ENCODE peak calls at places on chromosomes 5 and 9, in eight cellular contexts. E is NCI-H774; R is stimulated activated CD4-positive, alpha-beta T cell treated with anti-CD3 and anti-CD28 coated beads, Interleukin-2, amount 100 ng/mL, for 48 hours; M is MCF 10A; D is cerebellum; T is left cardiac atrium; Y is CD8-positive, alpha-beta T cell; F is T-helper 1 cell. Q is an unnamed sample.

GRCh38 chr5:57209316-57210040 is 35.6 kb downstream of the GPBP1 start:
- DNase-seq in E (no peak), R (no peak), M (no peak), D (no peak), T (no peak), Y (no peak), F (no peak), Q (no peak)

GRCh38 chr9:21550392-21550791 is 68.3 kb upstream of the IFNE start:
- DNase-seq in E (no peak), R (no peak), M (no peak), D (no peak), T (no peak), Y (no peak), F (no peak), Q (no peak)

GRCh38 chr5:56676091-56676768 is 139.1 kb upstream of the MAP3K1 start:
- DNase-seq in E (no peak), R (no peak), M (peak), D (no peak), T (no peak), Y (no peak), F (no peak), Q (peak)

GRCh38 chr9:136083558-136084190 is 11.4 kb downstream of the NACC2 start:
- DNase-seq in E (no peak), R (no peak), M (no peak), D (no peak), T (no peak), Y (no peak), F (no peak), Q (no peak)

GRCh38 chr9:4301971-4302427 is 2.1 kb upstream of the GLIS3 start:
- DNase-seq in E (no peak), R (no peak), M (peak), D (no peak), T (peak), Y (no peak), F (no peak), Q (no peak)

GRCh38 chr5:16617272-16617973 is 626 bp upstream of the RETREG1 start:
- DNase-seq in E (no peak), R (peak), M (no peak), D (peak), T (peak), Y (peak), F (peak), Q (no peak)

GRCh38 chr5:17807069-17807468 is 172.8 kb downstream of the TAF11L14 start:
- DNase-seq in E (no peak), R (no peak), M (no peak), D (peak), T (no peak), Y (no peak), F (no peak), Q (no peak)

GRCh38 chr9:2116073-2116472 is 100.9 kb downstream of the SMARCA2 start:
- DNase-seq in E (no peak), R (no peak), M (peak), D (no peak), T (no peak), Y (no peak), F (no peak), Q (peak)

GRCh38 chr9:113523421-113524141 is 60.1 kb downstream of the RGS3 start:
- DNase-seq in E (no peak), R (peak), M (no peak), D (no peak), T (peak), Y (peak), F (peak), Q (no peak)

GRCh38 chr5:118531276-118531675 is 457.1 kb downstream of the DTWD2 start:
- DNase-seq in E (no peak), R (no peak), M (no peak), D (no peak), T (no peak), Y (no peak), F (no peak), Q (no peak)

GRCh38 chr5:178116406-178116885 is 3.1 kb downstream of the N4BP3 start:
- DNase-seq in E (no peak), R (peak), M (no peak), D (no peak), T (no peak), Y (peak), F (peak), Q (no peak)

GRCh38 chr5:74205745-74206570 is 434.6 kb downstream of the ENC1 start:
- DNase-seq in E (no peak), R (no peak), M (peak), D (no peak), T (no peak), Y (no peak), F (no peak), Q (no peak)

GRCh38 chr5:179297026-179297425 is 48.2 kb downstream of the ADAMTS2 start:
- DNase-seq in E (no peak), R (no peak), M (no peak), D (no peak), T (no peak), Y (no peak), F (no peak), Q (no peak)

GRCh38 chr5:142014911-142015584 is 2.2 kb upstream of the GNPDA1 start:
- DNase-seq in E (peak), R (peak), M (peak), D (peak), T (no peak), Y (peak), F (peak), Q (peak)

GRCh38 chr5:34919077-34919476 is 3.6 kb downstream of the BRIX1 start:
- DNase-seq in E (no peak), R (no peak), M (no peak), D (no peak), T (no peak), Y (no peak), F (no peak), Q (no peak)

GRCh38 chr5:172303996-172304335 is 20.4 kb upstream of the UBTD2 start:
- DNase-seq in E (no peak), R (no peak), M (no peak), D (no peak), T (no peak), Y (no peak), F (no peak), Q (no peak)

GRCh38 chr5:3320317-3320865 is 275.2 kb upstream of the IRX1 start:
- DNase-seq in E (no peak), R (no peak), M (peak), D (no peak), T (no peak), Y (no peak), F (no peak), Q (no peak)

GRCh38 chr5:127909821-127910220 is 173.7 kb upstream of the SLC12A2 start:
- DNase-seq in E (no peak), R (no peak), M (peak), D (no peak), T (no peak), Y (no peak), F (no peak), Q (no peak)

GRCh38 chr9:127746959-127747569 is 12.0 kb upstream of the TOR2A start:
- DNase-seq in E (no peak), R (no peak), M (no peak), D (no peak), T (no peak), Y (peak), F (no peak), Q (no peak)

GRCh38 chr5:168174376-168174775 is 117.1 kb upstream of the WWC1 start:
- DNase-seq in E (no peak), R (no peak), M (peak), D (no peak), T (no peak), Y (no peak), F (no peak), Q (no peak)

GRCh38 chr5:53343187-53343586 is 137.2 kb upstream of the FST start:
- DNase-seq in E (no peak), R (no peak), M (peak), D (no peak), T (no peak), Y (no peak), F (no peak), Q (no peak)

GRCh38 chr5:158958048-158958994 is 141.4 kb downstream of the EBF1 start:
- DNase-seq in E (no peak), R (no peak), M (no peak), D (no peak), T (no peak), Y (no peak), F (no peak), Q (peak)

GRCh38 chr5:170986598-170986997 is 124.8 kb downstream of the RANBP17 start:
- DNase-seq in E (peak), R (no peak), M (peak), D (peak), T (no peak), Y (no peak), F (no peak), Q (peak)

GRCh38 chr5:139523635-139524445 is 37.3 kb upstream of the UBE2D2 start:
- DNase-seq in E (no peak), R (no peak), M (no peak), D (no peak), T (no peak), Y (no peak), F (no peak), Q (no peak)

GRCh38 chr5:98770158-98770910 is 3.1 kb upstream of the RGMB start:
- DNase-seq in E (peak), R (peak), M (peak), D (peak), T (peak), Y (peak), F (peak), Q (peak)

GRCh38 chr9:113705938-113706519 is 170.1 kb upstream of the ZNF618 start:
- DNase-seq in E (no peak), R (no peak), M (no peak), D (no peak), T (no peak), Y (no peak), F (no peak), Q (no peak)

GRCh38 chr5:99176186-99176585 is 247.4 kb upstream of the CHD1 start:
- DNase-seq in E (no peak), R (no peak), M (no peak), D (no peak), T (no peak), Y (no peak), F (no peak), Q (no peak)

GRCh38 chr5:164921722-164922121 is 1416.3 kb downstream of the MAT2B start:
- DNase-seq in E (no peak), R (no peak), M (no peak), D (no peak), T (no peak), Y (no peak), F (no peak), Q (no peak)

GRCh38 chr9:26112724-26113123 is 434.5 kb upstream of the TUSC1 start:
- DNase-seq in E (no peak), R (no peak), M (peak), D (no peak), T (no peak), Y (no peak), F (no peak), Q (no peak)

GRCh38 chr5:40619406-40619805 is 60.3 kb upstream of the PTGER4 start:
- DNase-seq in E (no peak), R (no peak), M (no peak), D (no peak), T (no peak), Y (no peak), F (no peak), Q (no peak)

GRCh38 chr5:137741718-137742117 is 5.8 kb upstream of the KLHL3 start:
- DNase-seq in E (peak), R (no peak), M (no peak), D (no peak), T (no peak), Y (no peak), F (no peak), Q (no peak)

GRCh38 chr9:98410185-98410697 is 154.8 kb upstream of the TBC1D2 start:
- DNase-seq in E (no peak), R (no peak), M (peak), D (peak), T (no peak), Y (no peak), F (no peak), Q (peak)

GRCh38 chr9:71756753-71757152 is 11.6 kb downstream of the CEMIP2 start:
- DNase-seq in E (no peak), R (no peak), M (no peak), D (no peak), T (no peak), Y (no peak), F (no peak), Q (no peak)

GRCh38 chr9:17799383-17799782 is 220.5 kb downstream of the SH3GL2 start:
- DNase-seq in E (no peak), R (no peak), M (no peak), D (no peak), T (no peak), Y (no peak), F (no peak), Q (no peak)

GRCh38 chr5:77006124-77006523 is 24.1 kb upstream of the AGGF1 start:
- DNase-seq in E (no peak), R (no peak), M (no peak), D (no peak), T (no peak), Y (no peak), F (no peak), Q (no peak)

GRCh38 chr9:113577525-113578261 is 114.2 kb downstream of the RGS3 start:
- DNase-seq in E (no peak), R (no peak), M (peak), D (no peak), T (peak), Y (no peak), F (no peak), Q (peak)

GRCh38 chr9:7816021-7816420 is 16.4 kb upstream of the DMAC1 start:
- DNase-seq in E (no peak), R (no peak), M (no peak), D (no peak), T (no peak), Y (no peak), F (no peak), Q (no peak)

GRCh38 chr5:176590035-176590729 is 19.8 kb downstream of the GPRIN1 start:
- DNase-seq in E (no peak), R (no peak), M (peak), D (no peak), T (no peak), Y (no peak), F (no peak), Q (no peak)

Q was measured in BE2C.